ENCODE peak calls at places on chromosome 14, in five cellular contexts. One of them, this sample, is unnamed.

GRCh38 chr14:104545151-104545931 is 34.2 kb upstream of the C14orf180 start:
- DNase-seq in GM12878: no peak
- DNase-seq in A549: no peak
- DNase-seq in HepG2: no peak
- DNase-seq in K562: no peak
- DNase-seq in this sample: no peak

GRCh38 chr14:56121786-56122185 is 3.6 kb downstream of the PELI2 start:
- DNase-seq in GM12878: no peak
- DNase-seq in A549: no peak
- DNase-seq in HepG2: no peak
- DNase-seq in K562: no peak
- DNase-seq in this sample: no peak

GRCh38 chr14:94936901-94937321 is 167.0 kb upstream of the GSC start:
- DNase-seq in GM12878: no peak
- DNase-seq in A549: no peak
- DNase-seq in HepG2: no peak
- DNase-seq in K562: no peak
- DNase-seq in this sample: no peak

GRCh38 chr14:71680733-71681387 is 251.4 kb upstream of the RGS6 start:
- DNase-seq in GM12878: no peak
- DNase-seq in A549: no peak
- DNase-seq in HepG2: no peak
- DNase-seq in K562: no peak
- DNase-seq in this sample: peak; percentile 79

GRCh38 chr14:35196571-35196970 is 74.2 kb downstream of the PRORP start:
- DNase-seq in GM12878: no peak
- DNase-seq in A549: peak; percentile 35
- DNase-seq in HepG2: no peak
- DNase-seq in K562: no peak
- DNase-seq in this sample: no peak

GRCh38 chr14:56811596-56812363 is 1.5 kb upstream of the OTX2 start:
- DNase-seq in GM12878: no peak
- DNase-seq in A549: no peak
- DNase-seq in HepG2: no peak
- DNase-seq in K562: no peak
- DNase-seq in this sample: peak; percentile 75

GRCh38 chr14:95287176-95287754 is 32.4 kb downstream of the CLMN start:
- DNase-seq in GM12878: no peak
- DNase-seq in A549: no peak
- DNase-seq in HepG2: no peak
- DNase-seq in K562: no peak
- DNase-seq in this sample: no peak

GRCh38 chr14:104694475-104694950 is 5.1 kb downstream of the INF2 start:
- DNase-seq in GM12878: no peak
- DNase-seq in A549: no peak
- DNase-seq in HepG2: no peak
- DNase-seq in K562: no peak
- DNase-seq in this sample: no peak

GRCh38 chr14:59463773-59464650 is 1.2 kb downstream of the GPR135 start:
- DNase-seq in GM12878: no peak
- DNase-seq in A549: no peak
- DNase-seq in HepG2: no peak
- DNase-seq in K562: no peak
- DNase-seq in this sample: peak; percentile 64

GRCh38 chr14:73712071-73712506 is 2.1 kb downstream of the PNMA1 start:
- DNase-seq in GM12878: no peak
- DNase-seq in A549: no peak
- DNase-seq in HepG2: no peak
- DNase-seq in K562: no peak
- DNase-seq in this sample: no peak

GRCh38 chr14:26925876-26926584 is 328.2 kb upstream of the NOVA1 start:
- DNase-seq in GM12878: no peak
- DNase-seq in A549: no peak
- DNase-seq in HepG2: no peak
- DNase-seq in K562: no peak
- DNase-seq in this sample: peak; percentile 54

DNA sequence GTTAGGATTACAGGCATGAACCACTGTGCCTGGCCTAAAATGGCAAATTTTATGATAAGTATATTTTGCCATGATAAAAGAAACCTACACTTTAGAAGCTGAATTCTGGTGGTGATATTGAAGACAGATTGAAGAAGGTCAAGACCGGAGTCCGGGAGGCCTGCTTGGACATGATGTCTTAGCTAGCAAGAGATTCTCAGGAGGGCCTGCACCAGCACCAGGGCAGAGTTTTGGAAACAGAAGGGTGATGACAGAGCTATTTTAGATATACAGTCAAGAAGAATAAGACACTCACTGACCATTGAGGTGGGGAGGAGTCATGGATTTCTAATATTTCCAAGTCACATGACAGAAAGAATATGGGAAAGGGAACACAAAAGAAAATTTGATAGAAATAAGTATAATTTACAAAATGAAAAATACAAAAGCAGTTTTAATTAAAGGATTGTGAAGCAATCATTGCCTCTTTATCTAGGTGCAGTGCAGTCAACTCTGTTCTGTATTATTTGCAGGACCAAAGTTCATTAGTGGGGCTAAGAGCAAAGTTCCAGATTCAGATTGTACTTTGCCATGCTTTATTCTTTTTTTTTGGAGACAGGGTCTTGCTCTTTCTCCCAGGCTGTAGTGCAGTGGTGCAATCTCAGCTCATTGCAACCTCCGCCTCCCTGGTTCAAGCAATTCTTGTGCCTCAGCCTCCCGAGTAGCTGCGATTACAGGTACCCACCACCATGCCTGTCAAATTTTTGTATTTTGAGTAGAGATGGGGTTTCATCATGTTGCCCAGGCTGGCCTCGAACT is 9.3 kb upstream of the PPP4R3A start:
- DNase-seq in GM12878: no peak
- DNase-seq in A549: no peak
- DNase-seq in HepG2: peak; percentile 54
- DNase-seq in K562: no peak
- DNase-seq in this sample: no peak
- H3K4me1 ChIP-seq in GM12878: no peaks in the 10 kb centered on the region
- H3K4me1 ChIP-seq in A549: no peaks in the 10 kb centered on the region
- H3K4me1 ChIP-seq in HepG2: peaks cover 36% of the 10 kb centered on the region
- H3K4me1 ChIP-seq in K562: no peaks in the 10 kb centered on the region
- H3K4me1 ChIP-seq in this sample: no peaks in the 10 kb centered on the region

GRCh38 chr14:32331227-32331597 is 2.1 kb downstream of the AKAP6 start:
- DNase-seq in GM12878: no peak
- DNase-seq in A549: no peak
- DNase-seq in HepG2: no peak
- DNase-seq in K562: peak; percentile 25
- DNase-seq in this sample: no peak
- H3K27ac ChIP-seq in GM12878: no peak overlapping the region
- H3K27ac ChIP-seq in A549: no peak overlapping the region
- H3K27ac ChIP-seq in HepG2: no peak overlapping the region
- H3K27ac ChIP-seq in K562: peak overlapping the region; percentile 58
- H3K27ac ChIP-seq in this sample: no peak overlapping the region

DNA sequence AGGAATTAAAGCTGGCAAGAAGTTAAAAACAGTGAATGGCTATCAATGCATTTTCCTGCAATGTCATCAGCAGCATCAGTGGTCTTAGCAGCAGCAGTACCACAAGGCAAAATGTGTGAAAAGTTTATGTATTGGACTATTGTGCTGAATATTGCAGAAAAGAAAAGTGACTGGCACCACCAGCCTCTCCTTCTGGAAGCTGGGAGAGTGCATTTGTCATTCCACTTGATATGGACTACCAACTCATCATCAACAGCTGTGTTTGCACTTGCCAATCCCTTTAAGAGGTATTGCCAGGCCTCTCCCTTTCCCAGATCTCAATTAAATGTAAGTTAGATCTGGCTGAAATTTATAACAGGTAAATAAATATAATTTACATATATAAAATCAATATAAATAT is 151.0 kb upstream of the GZMB start:
- DNase-seq in GM12878: no peak
- DNase-seq in A549: no peak
- DNase-seq in HepG2: no peak
- DNase-seq in K562: no peak
- DNase-seq in this sample: no peak
- TF ChIP-seq JUNB in GM12878: no peak
- TF ChIP-seq JUNB in A549: no peak
- TF ChIP-seq JUNB in HepG2: no peak
- TF ChIP-seq JUNB in K562: no peak
- TF ChIP-seq JUNB in this sample: no peak

DNA sequence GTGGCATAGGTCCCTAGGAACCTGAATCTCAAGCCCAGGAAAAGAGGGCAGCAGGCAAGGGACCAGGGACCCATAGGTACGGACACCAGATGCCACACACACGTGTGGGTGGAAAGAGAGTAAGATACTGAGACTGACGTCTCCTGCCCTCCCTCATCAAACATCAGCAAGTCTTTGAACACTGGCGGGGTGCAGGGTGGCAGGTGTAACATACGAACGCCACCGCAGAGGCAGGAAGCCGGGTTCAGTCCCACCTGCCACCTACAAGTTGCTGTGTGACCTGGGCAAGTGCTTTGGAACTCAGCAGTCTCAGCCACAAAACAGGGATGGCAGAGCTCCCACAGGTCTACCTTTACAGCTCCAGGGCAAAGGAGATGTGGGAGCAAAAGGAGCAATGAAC is 11.1 kb downstream of the ACTN1 start:
- DNase-seq in GM12878: no peak
- DNase-seq in A549: no peak
- DNase-seq in HepG2: no peak
- DNase-seq in K562: no peak
- DNase-seq in this sample: no peak
- H3K4me1 ChIP-seq in GM12878: no peaks in the 10 kb centered on the region
- H3K4me1 ChIP-seq in A549: peaks cover 99% of the 10 kb centered on the region
- H3K4me1 ChIP-seq in HepG2: peaks cover 100% of the 10 kb centered on the region
- H3K4me1 ChIP-seq in K562: peaks cover 12% of the 10 kb centered on the region
- H3K4me1 ChIP-seq in this sample: peaks cover 70% of the 10 kb centered on the region

GRCh38 chr14:20494935-20495766 is 10.2 kb upstream of the RNASE10 start:
- DNase-seq in GM12878: no peak
- DNase-seq in A549: no peak
- DNase-seq in HepG2: no peak
- DNase-seq in K562: no peak
- DNase-seq in this sample: no peak
- H3K27ac ChIP-seq in GM12878: no peak overlapping the region
- H3K27ac ChIP-seq in A549: no peak overlapping the region
- H3K27ac ChIP-seq in HepG2: no peak overlapping the region
- H3K27ac ChIP-seq in K562: no peak overlapping the region
- H3K27ac ChIP-seq in this sample: no peak overlapping the region

DNA sequence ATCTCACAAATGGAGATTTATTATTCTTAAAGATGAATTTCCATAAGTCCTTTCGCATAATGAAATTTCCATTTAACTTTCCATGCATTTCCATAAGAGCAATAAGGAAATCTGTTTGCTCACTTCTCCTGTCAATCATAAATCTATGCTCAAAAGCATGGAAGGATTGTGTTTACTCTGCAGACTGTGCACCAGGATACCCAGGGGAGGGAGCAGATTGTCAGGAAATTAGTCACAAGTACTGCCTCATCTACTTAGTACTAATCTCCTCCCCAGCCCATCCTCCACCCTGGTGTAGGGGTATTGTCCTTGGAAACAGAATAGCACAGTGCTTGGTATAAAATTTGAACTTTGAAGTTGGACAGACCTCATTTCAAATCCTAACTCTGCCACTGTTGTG is 24.2 kb downstream of the PTGER2 start:
- DNase-seq in GM12878: no peak
- DNase-seq in A549: peak; percentile 65
- DNase-seq in HepG2: peak; percentile 10
- DNase-seq in K562: no peak
- DNase-seq in this sample: no peak
- TF ChIP-seq JUNB in GM12878: no peak
- TF ChIP-seq JUNB in A549: peak; percentile 49
- TF ChIP-seq JUNB in HepG2: no peak
- TF ChIP-seq JUNB in K562: no peak
- TF ChIP-seq JUNB in this sample: no peak

GRCh38 chr14:54686871-54687749 is 120.2 kb downstream of the SAMD4A start:
- DNase-seq in GM12878: no peak
- DNase-seq in A549: no peak
- DNase-seq in HepG2: no peak
- DNase-seq in K562: no peak
- DNase-seq in this sample: no peak
- H3K4me1 ChIP-seq in GM12878: no peaks in the 10 kb centered on the region
- H3K4me1 ChIP-seq in A549: peaks cover 36% of the 10 kb centered on the region
- H3K4me1 ChIP-seq in HepG2: peaks cover 16% of the 10 kb centered on the region
- H3K4me1 ChIP-seq in K562: peaks cover 10% of the 10 kb centered on the region
- H3K4me1 ChIP-seq in this sample: peaks cover 39% of the 10 kb centered on the region

GRCh38 chr14:77681196-77682157 is 26.3 kb downstream of the ALKBH1 start:
- DNase-seq in GM12878: no peak
- DNase-seq in A549: peak; percentile 17
- DNase-seq in HepG2: peak; percentile 60
- DNase-seq in K562: no peak
- DNase-seq in this sample: no peak
- H3K27ac ChIP-seq in GM12878: no peak overlapping the region
- H3K27ac ChIP-seq in A549: no peak overlapping the region
- H3K27ac ChIP-seq in HepG2: peak overlapping the region; percentile 36
- H3K27ac ChIP-seq in K562: no peak overlapping the region
- H3K27ac ChIP-seq in this sample: no peak overlapping the region

GRCh38 chr14:75232597-75232996 is 46.0 kb upstream of the FOS start:
- DNase-seq in GM12878: no peak
- DNase-seq in A549: no peak
- DNase-seq in HepG2: no peak
- DNase-seq in K562: no peak
- DNase-seq in this sample: no peak

GRCh38 chr14:75236897-75237296 is 41.7 kb upstream of the FOS start:
- DNase-seq in GM12878: no peak
- DNase-seq in A549: no peak
- DNase-seq in HepG2: no peak
- DNase-seq in K562: no peak
- DNase-seq in this sample: no peak

GRCh38 chr14:75229923-75230792 is 48.5 kb upstream of the FOS start:
- DNase-seq in GM12878: peak; percentile 74
- DNase-seq in A549: peak; percentile 84
- DNase-seq in HepG2: no peak
- DNase-seq in K562: peak; percentile 36
- DNase-seq in this sample: peak; percentile 70

GRCh38 chr14:75231320-75231719 is 47.3 kb upstream of the FOS start:
- DNase-seq in GM12878: no peak
- DNase-seq in A549: no peak
- DNase-seq in HepG2: no peak
- DNase-seq in K562: no peak
- DNase-seq in this sample: no peak

DNA sequence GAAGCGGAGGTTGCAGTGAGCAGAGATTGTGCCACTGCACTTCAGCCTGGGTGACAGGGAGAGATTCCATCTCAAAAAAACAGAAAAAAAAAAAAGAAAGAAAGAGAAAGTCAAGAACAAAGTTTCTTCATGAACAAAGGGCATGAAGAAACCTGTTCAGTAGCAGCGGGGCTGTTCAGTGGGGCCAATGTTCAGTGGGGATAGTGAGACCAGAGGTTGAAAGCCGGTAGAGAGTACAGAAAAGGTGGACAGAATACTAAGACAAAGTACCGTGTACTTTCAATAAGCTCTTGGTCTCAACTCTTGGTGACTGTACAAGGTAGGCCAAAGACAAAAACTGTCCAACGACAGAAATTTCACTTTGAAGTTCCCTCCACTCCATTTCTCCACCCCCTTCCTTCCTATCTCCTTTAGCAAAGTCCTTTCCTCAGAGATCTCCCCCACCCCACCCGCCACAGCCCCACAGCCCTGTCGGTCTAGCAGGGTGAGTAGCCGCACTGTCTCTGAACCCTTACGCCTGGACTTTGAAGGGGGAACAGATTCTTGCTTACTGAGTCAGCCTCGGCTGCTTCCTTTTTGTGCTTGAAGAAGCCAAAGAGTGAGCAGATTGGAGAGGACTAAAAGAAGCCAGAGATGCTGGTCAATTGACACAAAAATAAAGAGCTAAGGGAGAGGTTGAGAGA is 44.3 kb upstream of the FOS start:
- DNase-seq in GM12878: no peak
- DNase-seq in A549: peak; percentile 51
- DNase-seq in HepG2: peak; percentile 31
- DNase-seq in K562: peak; percentile 42
- DNase-seq in this sample: no peak
- TF ChIP-seq JUNB in GM12878: no peak
- TF ChIP-seq JUNB in A549: no peak
- TF ChIP-seq JUNB in HepG2: no peak
- TF ChIP-seq JUNB in K562: no peak
- TF ChIP-seq JUNB in this sample: no peak

This sample was measured in GM23338.